ENCODE peak calls at places on chromosomes 2 and 18, in seven cellular contexts. X is tibial artery, R is keratinocyte, U is fibroblast of lung, Q is heart right ventricle, V is lung, C is ascending aorta. F is an unnamed sample.

GRCh38 chr2:236887953-236888765 is 197.5 kb upstream of the COPS8 start:
- DNase-seq in U (no peak), V (no peak), X (no peak), R (no peak), Q (no peak), C (no peak), F (no peak)

GRCh38 chr2:193885419-193885818 is 1690.7 kb upstream of the TMEFF2 start:
- DNase-seq in R (no peak), Q (no peak), C (no peak), V (no peak), U (no peak), X (no peak), F (no peak)

GRCh38 chr18:59718108-59719057 is 21.2 kb upstream of the CCBE1 start:
- DNase-seq in X (no peak), R (peak; percentile 80), U (peak; percentile 81), C (no peak), Q (no peak), V (no peak), F (no peak)

GRCh38 chr2:217398860-217399259 is 539.0 kb upstream of the TNP1 start:
- DNase-seq in X (no peak), C (no peak), V (no peak), R (no peak), U (no peak), Q (peak; percentile 25), F (no peak)

GRCh38 chr2:7269993-7270392 is 352.8 kb downstream of the RNF144A start:
- DNase-seq in Q (no peak), V (no peak), C (no peak), R (no peak), U (no peak), X (no peak), F (no peak)

GRCh38 chr2:174553811-174554493 is 43.7 kb downstream of the WIPF1 start:
- DNase-seq in U (no peak), V (no peak), R (no peak), C (no peak), X (no peak), Q (no peak), F (no peak)

GRCh38 chr2:142865924-142866323 is 11.5 kb upstream of the KYNU start:
- DNase-seq in X (no peak), C (no peak), V (no peak), U (peak; percentile 42), R (no peak), Q (no peak), F (no peak)

GRCh38 chr2:27606611-27607010 is 22.2 kb downstream of the CCDC121 start:
- DNase-seq in X (no peak), C (no peak), Q (no peak), V (no peak), U (no peak), R (no peak), F (no peak)

GRCh38 chr2:200515155-200515554 is 5.3 kb upstream of the KCTD18 start:
- DNase-seq in V (no peak), C (no peak), X (no peak), Q (no peak), U (no peak), R (no peak), F (no peak)

GRCh38 chr2:49240608-49241007 is 86.3 kb upstream of the FSHR start:
- DNase-seq in Q (no peak), X (no peak), V (no peak), C (no peak), U (peak; percentile 47), R (no peak), F (no peak)

GRCh38 chr18:54717673-54718435 is 110.4 kb upstream of the RAB27B start:
- DNase-seq in X (no peak), V (no peak), U (no peak), C (no peak), Q (no peak), R (no peak), F (no peak)

GRCh38 chr2:26982102-26982742 is 11.8 kb downstream of the MAPRE3 start:
- DNase-seq in C (no peak), V (peak; percentile 78), Q (peak; percentile 41), R (no peak), U (peak; percentile 33), X (no peak), F (no peak)

GRCh38 chr2:205462681-205463345 is 219.5 kb upstream of the NRP2 start:
- DNase-seq in C (no peak), X (no peak), R (no peak), V (no peak), Q (no peak), U (no peak), F (no peak)

GRCh38 chr2:237742614-237743013 is 56.0 kb upstream of the RBM44 start:
- DNase-seq in Q (no peak), V (no peak), R (no peak), C (no peak), X (no peak), U (no peak), F (no peak)

GRCh38 chr2:81266106-81266505 is 961.6 kb upstream of the LRRTM1 start:
- DNase-seq in U (peak; percentile 4), V (no peak), R (no peak), X (no peak), C (no peak), Q (no peak), F (no peak)

GRCh38 chr2:30417253-30417652 is 29.8 kb upstream of the LCLAT1 start:
- DNase-seq in R (no peak), V (no peak), Q (peak; percentile 59), C (peak; percentile 14), U (peak; percentile 73), X (peak; percentile 79), F (no peak)

GRCh38 chr18:32548688-32549087 is 78.0 kb upstream of the GAREM1 start:
- DNase-seq in R (no peak), C (no peak), Q (no peak), U (no peak), X (no peak), V (no peak), F (no peak)

GRCh38 chr18:2148823-2149222 is 422.5 kb downstream of the METTL4 start:
- DNase-seq in C (no peak), Q (no peak), V (no peak), R (no peak), X (no peak), U (no peak), F (no peak)

GRCh38 chr2:187916799-187917198 is 362.6 kb upstream of the TFPI start:
- DNase-seq in R (no peak), C (no peak), X (no peak), U (no peak), V (no peak), Q (no peak), F (no peak)

GRCh38 chr2:98872526-98872925 is 63.5 kb downstream of the CRACDL start:
- DNase-seq in C (no peak), V (no peak), X (no peak), Q (no peak), U (no peak), R (no peak), F (no peak)

GRCh38 chr18:41982942-41983660 is 28.1 kb downstream of the PIK3C3 start:
- DNase-seq in C (no peak), U (no peak), R (no peak), V (no peak), Q (no peak), X (no peak), F (no peak)

DNA sequence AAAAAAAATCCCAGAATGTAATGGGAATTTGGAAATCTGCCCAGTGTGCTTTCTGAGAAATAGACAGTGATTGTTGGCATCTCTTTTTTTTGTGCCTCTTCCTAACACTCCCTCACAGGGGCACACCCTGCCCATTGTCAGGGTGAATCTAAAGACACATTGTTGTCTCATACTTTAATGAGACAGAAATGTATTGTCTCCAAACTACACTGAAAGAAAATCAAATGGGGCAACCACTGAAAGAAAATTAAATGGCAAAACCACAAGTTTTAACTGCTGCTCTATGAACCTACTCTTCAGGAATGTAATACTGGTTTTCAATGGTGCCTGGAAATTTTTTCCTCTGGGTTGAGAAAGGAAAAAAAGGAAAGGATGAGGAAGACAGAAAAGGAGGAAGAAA is 43.2 kb upstream of the GLS start:
- DNase-seq in R (peak; percentile 80), V (no peak), Q (no peak), U (peak; percentile 47), X (no peak), C (no peak), F (no peak)
- H3K4me1 ChIP-seq in R (peaks cover 49% of the 10 kb centered on the region), V (no peaks in the 10 kb centered on the region), Q (no peaks in the 10 kb centered on the region), U (peaks cover 28% of the 10 kb centered on the region), X (no peaks in the 10 kb centered on the region), C (no peaks in the 10 kb centered on the region), F (no peaks in the 10 kb centered on the region)

DNA sequence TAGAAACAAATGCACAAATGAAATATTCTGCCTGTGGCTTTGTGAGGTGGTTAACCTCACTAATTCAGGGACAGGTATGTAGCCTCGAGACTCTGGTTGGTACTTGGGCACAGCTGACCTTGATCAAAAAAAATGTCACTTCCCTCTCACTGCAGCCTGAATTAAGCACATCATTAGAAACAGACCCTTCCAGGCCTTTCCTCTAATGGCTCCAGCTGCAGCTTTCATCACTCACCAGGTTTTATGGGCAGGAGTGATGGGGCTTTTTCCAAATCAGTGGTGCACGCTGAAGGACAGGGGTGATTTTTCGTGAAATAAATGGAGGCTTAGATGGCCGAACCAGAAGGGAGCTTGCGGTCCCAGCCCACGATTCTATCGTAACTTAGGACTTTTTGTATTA is 213.0 kb upstream of the RAB12 start:
- DNase-seq in R (no peak), V (no peak), X (no peak), Q (no peak), C (no peak), U (no peak), F (no peak)
- TF ChIP-seq CTCF in R (no peak), V (no peak), X (no peak), Q (no peak), C (no peak), U (no peak), F (no peak)

DNA sequence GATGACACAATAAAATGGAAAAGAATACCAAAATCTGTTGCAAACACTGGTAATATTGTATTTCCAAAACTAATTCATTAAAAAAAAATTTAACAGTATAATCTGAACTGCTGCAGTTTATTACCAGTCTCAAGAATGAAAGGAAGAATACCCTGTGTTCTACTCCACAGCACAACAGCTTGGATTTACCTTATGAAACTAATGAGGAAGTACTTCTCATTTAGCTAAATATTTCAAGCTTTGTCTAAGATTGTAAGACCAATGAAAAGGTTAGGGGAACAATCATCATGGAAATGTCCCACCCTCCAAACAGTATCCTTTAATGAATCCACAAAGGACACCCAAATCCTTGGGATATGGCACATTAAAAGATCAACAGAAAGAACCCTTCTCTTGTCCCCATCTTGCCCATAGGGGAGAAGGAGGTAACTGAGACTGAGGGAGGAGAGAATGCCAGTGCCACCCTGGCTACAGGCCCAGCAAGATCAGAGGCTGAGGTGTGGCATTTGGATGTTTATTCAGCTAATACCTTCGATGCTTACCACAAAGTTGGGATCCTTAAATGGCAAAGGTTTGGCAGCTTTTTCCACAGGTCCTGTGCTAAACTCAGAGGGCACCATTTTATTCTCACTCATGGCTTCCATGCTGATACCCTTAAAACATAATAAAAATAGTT is 17.7 kb downstream of the INO80C start:
- DNase-seq in R (no peak), Q (no peak), V (no peak), X (no peak), U (no peak), C (no peak), F (no peak)
- H3K4me1 ChIP-seq in R (peaks cover 36% of the 10 kb centered on the region), Q (no peaks in the 10 kb centered on the region), V (peaks cover 10% of the 10 kb centered on the region), X (no peaks in the 10 kb centered on the region), U (peaks cover 12% of the 10 kb centered on the region), C (no peaks in the 10 kb centered on the region), F (peaks cover 36% of the 10 kb centered on the region)

DNA sequence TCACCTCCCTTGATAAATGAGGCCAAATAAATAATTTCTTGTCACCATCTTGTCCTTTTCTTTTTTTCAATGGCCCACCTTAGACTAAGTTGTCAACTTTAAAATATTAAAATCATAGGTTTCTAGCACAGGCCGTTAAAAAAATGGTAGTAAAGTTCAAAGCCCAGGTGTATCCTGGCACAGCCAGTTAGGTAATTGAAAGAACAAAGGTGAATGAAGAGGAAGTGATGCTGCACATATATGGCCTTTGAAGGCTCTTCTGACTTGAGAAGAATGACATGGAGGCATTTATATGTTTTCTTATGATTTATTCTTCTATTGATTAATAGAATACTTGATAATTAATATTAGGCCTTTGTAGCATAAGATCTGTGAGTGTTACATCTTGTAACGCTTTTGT is 208.7 kb downstream of the PTPRM start:
- DNase-seq in X (no peak), U (no peak), R (no peak), C (no peak), V (no peak), Q (no peak), F (no peak)
- TF ChIP-seq CTCF in X (no peak), U (no peak), R (no peak), C (no peak), V (no peak), Q (no peak), F (no peak)

F was measured in Panc1.